ENCODE peak calls at places on chromosomes 11 and 22, in seven cellular contexts. B is activated T-cell treated with anti-CD3 and anti-CD28 coated beads, Interleukin-2, amount 50 U/mL, for 72 hours; M is nucleus accumbens; Y is WTC11; O is stimulated activated CD8-positive, alpha-beta memory T cell treated with anti-CD3 and anti-CD28 coated beads, Interleukin-2, amount 100 ng/mL, for 48 hours; A is activated T-helper 1 cell treated with anti-CD3 and anti-CD28 coated beads, Interleukin-2, amount 50 U/mL, for 16 hours; C is NCI-H524. D is an unnamed sample.

GRCh38 chr11:587978-588380 is 11.7 kb downstream of the PHRF1 start:
- DNase-seq in B (peak), M (no peak), Y (no peak), O (peak), A (peak), C (no peak), D (no peak)

GRCh38 chr22:41245917-41246499 is 5.3 kb upstream of the CHADL start:
- DNase-seq in B (no peak), M (no peak), Y (peak), O (no peak), A (no peak), C (no peak), D (no peak)

GRCh38 chr22:19632671-19633148 is 81.6 kb upstream of the SEPTIN5 start:
- DNase-seq in B (no peak), M (no peak), Y (no peak), O (no peak), A (no peak), C (peak), D (no peak)

GRCh38 chr11:132744771-132745170 is 787.5 kb downstream of the OPCML start:
- DNase-seq in B (no peak), M (no peak), Y (no peak), O (no peak), A (no peak), C (no peak), D (no peak)

GRCh38 chr22:30309981-30310672 is 16.6 kb downstream of the TBC1D10A start:
- DNase-seq in B (no peak), M (no peak), Y (no peak), O (no peak), A (no peak), C (no peak), D (no peak)

GRCh38 chr11:70597006-70597555 is 198.8 kb downstream of the CTTN start:
- DNase-seq in B (no peak), M (no peak), Y (no peak), O (no peak), A (no peak), C (no peak), D (no peak)

GRCh38 chr11:69461272-69461962 is 20.0 kb upstream of the LINC01488 start:
- DNase-seq in B (no peak), M (no peak), Y (no peak), O (no peak), A (no peak), C (no peak), D (no peak)

GRCh38 chr22:30310881-30311771 is 15.6 kb downstream of the TBC1D10A start:
- DNase-seq in B (no peak), M (no peak), Y (no peak), O (no peak), A (no peak), C (no peak), D (no peak)

GRCh38 chr11:64531906-64532312 is 59.1 kb upstream of the SLC22A12 start:
- DNase-seq in B (no peak), M (no peak), Y (no peak), O (no peak), A (no peak), C (peak), D (no peak)

GRCh38 chr11:46330887-46331652 is 16.2 kb upstream of the DGKZ start:
- DNase-seq in B (peak), M (no peak), Y (no peak), O (no peak), A (no peak), C (no peak), D (no peak)

GRCh38 chr11:117822031-117822521 is 2.5 kb downstream of the FXYD2 start:
- DNase-seq in B (peak), M (no peak), Y (peak), O (peak), A (no peak), C (no peak), D (peak)

GRCh38 chr11:122453586-122453985 is 201.9 kb upstream of the UBASH3B start:
- DNase-seq in B (no peak), M (no peak), Y (no peak), O (no peak), A (no peak), C (no peak), D (no peak)